ENCODE peak calls at places on chromosomes 12 and 14, in seven cellular contexts. O, A, C, M, T, D and N are unnamed samples.
A peak's percentile ranks its signal among the peaks of the same experiment; 100 is the strongest.

GRCh38 chr14:84523746-84524145 is 1006.2 kb upstream of the FLRT2 start:
- DNase-seq in T (no peak), M (no peak), O (no peak), A (no peak), C (no peak), D (no peak), N (no peak)

GRCh38 chr12:110279561-110279960 is 1.5 kb upstream of the ATP2A2 start:
- DNase-seq in D (no peak), C (no peak), A (no peak), O (no peak), T (no peak), M (no peak), N (no peak)

GRCh38 chr14:53103941-53104340 is 49.2 kb downstream of the DDHD1 start:
- DNase-seq in T (no peak), O (no peak), D (no peak), M (no peak), A (no peak), C (no peak), N (no peak)

GRCh38 chr12:117564885-117565284 is 203.5 kb upstream of the NOS1 start:
- DNase-seq in C (no peak), D (no peak), A (no peak), M (no peak), T (peak; percentile 19), O (no peak), N (no peak)

GRCh38 chr12:113373966-113374365 is 15.6 kb downstream of the PLBD2 start:
- DNase-seq in T (no peak), A (no peak), M (no peak), C (no peak), O (no peak), D (no peak), N (no peak)

GRCh38 chr14:101359221-101360044 is 201.9 kb upstream of the DIO3 start:
- DNase-seq in A (peak; percentile 75), C (peak; percentile 47), O (no peak), D (no peak), T (peak; percentile 22), M (no peak), N (no peak)

GRCh38 chr14:71647086-71647784 is 285.0 kb upstream of the RGS6 start:
- DNase-seq in O (no peak), A (no peak), C (peak; percentile 35), T (no peak), M (no peak), D (no peak), N (no peak)

GRCh38 chr12:116539905-116540482 is 19.2 kb upstream of the MAP1LC3B2 start:
- DNase-seq in C (peak; percentile 38), T (peak; percentile 74), M (peak; percentile 30), D (peak; percentile 77), A (no peak), O (no peak), N (no peak)

GRCh38 chr12:91841786-91842185 is 303.9 kb downstream of the BTG1 start:
- DNase-seq in A (no peak), C (no peak), D (no peak), T (no peak), M (no peak), O (no peak), N (no peak)

GRCh38 chr12:29681370-29681769 is 102.4 kb downstream of the TMTC1 start:
- DNase-seq in D (no peak), C (no peak), A (no peak), O (no peak), M (no peak), T (no peak), N (no peak)
- H3K4me3 ChIP-seq in D (no peak overlapping the region), C (no peak overlapping the region), A (no peak overlapping the region), O (no peak overlapping the region), M (no peak overlapping the region), T (no peak overlapping the region), N (no peak overlapping the region)

GRCh38 chr14:23617539-23617938 is 18.6 kb upstream of the DHRS2 start:
- DNase-seq in O (no peak), T (no peak), M (no peak), D (no peak), A (no peak), C (no peak), N (no peak)
- H3K4me3 ChIP-seq in O (no peak overlapping the region), T (no peak overlapping the region), M (no peak overlapping the region), D (no peak overlapping the region), A (no peak overlapping the region), C (no peak overlapping the region), N (no peak overlapping the region)

GRCh38 chr12:95202691-95203476 is 14.4 kb downstream of the FGD6 start:
- DNase-seq in C (no peak), D (peak; percentile 40), O (no peak), T (peak; percentile 26), A (no peak), M (no peak), N (no peak)

GRCh38 chr12:95201056-95201670 is 16.1 kb downstream of the FGD6 start:
- DNase-seq in M (peak; percentile 68), C (no peak), O (no peak), D (no peak), T (no peak), A (no peak), N (no peak)

GRCh38 chr12:95197636-95198035 is 19.6 kb downstream of the FGD6 start:
- DNase-seq in D (no peak), A (no peak), C (no peak), T (no peak), M (no peak), O (no peak), N (no peak)

GRCh38 chr12:95198914-95199313 is 18.4 kb downstream of the FGD6 start:
- DNase-seq in C (no peak), A (no peak), T (no peak), D (no peak), O (no peak), M (no peak), N (no peak)

DNA sequence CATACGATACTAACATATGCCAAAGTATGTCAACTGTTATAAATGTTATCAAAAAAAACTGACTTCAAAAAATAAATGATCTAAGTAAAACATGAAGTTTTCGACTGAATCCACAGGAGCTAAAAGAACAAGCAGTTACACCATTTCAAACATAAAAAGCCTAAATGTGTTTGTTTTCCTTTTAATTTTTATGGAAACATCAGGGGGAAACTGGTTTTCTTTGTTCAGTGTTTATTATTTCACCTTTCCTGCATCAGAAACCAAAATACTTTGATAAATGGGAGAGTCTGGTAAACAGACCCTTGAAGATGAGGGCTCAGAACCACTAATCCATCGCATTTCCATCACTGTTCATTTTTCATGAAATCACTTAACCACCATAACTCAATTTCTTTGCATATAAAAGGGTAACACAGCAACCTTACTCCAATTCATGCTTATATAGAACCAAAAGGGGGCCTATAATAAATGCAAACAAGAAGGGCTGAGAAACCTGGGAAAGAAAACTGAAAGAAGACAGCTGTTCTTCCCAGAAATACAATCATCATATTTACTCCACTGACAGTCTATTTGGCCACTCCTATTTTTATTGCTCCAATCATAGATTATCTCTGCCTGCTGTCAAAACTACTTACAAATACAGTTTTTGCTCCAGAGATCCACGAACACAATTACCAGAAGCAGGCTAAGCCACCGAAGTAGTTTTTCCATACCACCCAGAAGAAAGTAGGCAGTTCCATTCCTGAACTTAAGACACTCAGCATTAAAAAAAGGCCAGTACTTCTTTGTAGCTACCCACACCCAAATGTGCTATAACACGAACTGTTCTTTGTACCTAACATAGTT is 16.9 kb downstream of the FGD6 start:
- DNase-seq in C (no peak), M (no peak), T (no peak), O (no peak), A (no peak), D (peak; percentile 38), N (no peak)
- H3K4me3 ChIP-seq in C (no peak overlapping the region), M (no peak overlapping the region), T (no peak overlapping the region), O (no peak overlapping the region), A (peak overlapping the region; percentile 7), D (no peak overlapping the region), N (no peak overlapping the region)

GRCh38 chr12:114399664-114400211 is 6.2 kb downstream of the TBX5 start:
- DNase-seq in A (no peak), D (no peak), T (no peak), M (no peak), O (no peak), C (no peak), N (no peak)
- H3K4me3 ChIP-seq in A (no peak overlapping the region), D (no peak overlapping the region), T (no peak overlapping the region), M (no peak overlapping the region), O (no peak overlapping the region), C (no peak overlapping the region), N (no peak overlapping the region)

GRCh38 chr14:90384543-90384911 is 12.3 kb upstream of the CALM1 start:
- DNase-seq in T (no peak), A (no peak), C (no peak), D (peak; percentile 37), M (no peak), O (peak; percentile 45), N (peak; percentile 90)
- H3K4me3 ChIP-seq in T (no peak overlapping the region), A (peak overlapping the region; percentile 76), C (no peak overlapping the region), D (no peak overlapping the region), M (no peak overlapping the region), O (peak overlapping the region; percentile 88), N (peak overlapping the region; percentile 62)

GRCh38 chr12:14953752-14954151 is 7.6 kb downstream of the ARHGDIB start:
- DNase-seq in T (no peak), O (no peak), C (no peak), A (no peak), D (no peak), M (no peak), N (no peak)

GRCh38 chr12:14957769-14958168 is 3.6 kb downstream of the ARHGDIB start:
- DNase-seq in D (no peak), C (peak; percentile 11), T (no peak), O (no peak), A (no peak), M (no peak), N (no peak)

GRCh38 chr12:14958361-14959125 is 2.9 kb downstream of the ARHGDIB start:
- DNase-seq in T (no peak), A (no peak), C (no peak), D (no peak), M (no peak), O (peak; percentile 22), N (no peak)

GRCh38 chr12:14954269-14954668 is 7.1 kb downstream of the ARHGDIB start:
- DNase-seq in M (no peak), A (peak; percentile 79), D (no peak), T (no peak), O (peak; percentile 39), C (peak; percentile 30), N (peak; percentile 80)

DNA sequence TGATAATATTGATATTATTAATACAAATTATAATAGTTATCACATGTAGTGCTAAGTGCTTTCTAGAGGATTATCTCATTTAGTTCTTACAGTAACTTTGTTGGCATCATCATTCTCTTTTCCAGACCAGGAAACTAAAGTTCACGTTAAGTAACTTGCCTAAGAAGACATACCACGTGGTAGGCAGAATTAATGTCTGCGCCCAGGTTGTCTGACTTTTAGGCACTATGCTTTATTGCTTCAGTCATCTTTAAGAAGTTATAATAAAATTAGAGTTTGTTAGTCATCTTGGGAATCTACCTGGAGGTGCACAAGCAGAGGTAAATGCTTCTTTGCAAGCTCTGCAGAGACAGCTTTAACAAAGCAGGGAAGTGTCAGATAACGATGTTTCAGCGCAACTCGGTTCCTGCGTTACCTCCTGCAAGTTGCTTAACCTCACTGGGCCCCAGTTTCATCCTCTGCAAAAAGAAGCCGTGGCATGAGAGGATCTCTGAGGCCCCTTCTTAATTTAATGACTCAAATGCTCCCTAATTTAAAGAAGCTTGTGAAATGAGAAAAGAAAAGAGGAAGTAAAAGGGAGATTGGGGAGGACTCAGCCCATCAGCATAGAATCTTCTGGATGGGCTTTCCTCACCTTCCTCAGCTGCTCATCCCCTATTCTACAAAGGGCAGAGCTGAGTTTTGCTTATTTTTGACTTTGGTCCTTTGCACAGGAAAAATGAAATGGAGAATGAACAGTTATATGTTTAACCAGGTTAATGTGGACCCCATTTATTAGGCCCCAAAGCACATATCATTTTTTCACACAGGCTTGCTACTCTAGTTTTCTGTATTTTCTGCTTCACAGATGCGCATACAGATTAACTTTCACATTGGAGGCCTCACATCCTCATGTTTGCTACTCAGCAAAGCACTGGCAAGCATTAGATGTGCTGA is 5.3 kb downstream of the ARHGDIB start:
- DNase-seq in C (no peak), T (no peak), D (no peak), M (no peak), O (peak; percentile 38), A (peak; percentile 53), N (no peak)
- H3K4me3 ChIP-seq in C (no peak overlapping the region), T (no peak overlapping the region), D (no peak overlapping the region), M (no peak overlapping the region), O (peak overlapping the region; percentile 71), A (peak overlapping the region; percentile 72), N (peak overlapping the region; percentile 37)